ENCODE peak calls at places on chromosome 13, in seven cellular contexts. One of them, this sample, is unnamed.
A peak's percentile ranks its signal among the peaks of the same experiment; 100 is the strongest.

GRCh38 chr13:30119476-30119875 is 187.9 kb downstream of the KATNAL1 start:
- DNase-seq in sciatic nerve: no peak
- DNase-seq in transverse colon: peak; percentile 30
- DNase-seq in T47D: no peak
- DNase-seq in pons: no peak
- DNase-seq in stimulated activated naive CD4-positive, alpha-beta T cell: no peak
- DNase-seq in aorta: no peak
- DNase-seq in this sample: no peak

GRCh38 chr13:85040176-85040660 is 759.0 kb downstream of the SLITRK6 start:
- DNase-seq in aorta: no peak
- DNase-seq in pons: no peak
- DNase-seq in transverse colon: no peak
- DNase-seq in T47D: no peak
- DNase-seq in stimulated activated naive CD4-positive, alpha-beta T cell: no peak
- DNase-seq in sciatic nerve: no peak
- DNase-seq in this sample: no peak

GRCh38 chr13:99657848-99658265 is 156.6 kb downstream of the TM9SF2 start:
- DNase-seq in aorta: no peak
- DNase-seq in T47D: no peak
- DNase-seq in sciatic nerve: peak; percentile 67
- DNase-seq in pons: peak; percentile 29
- DNase-seq in transverse colon: no peak
- DNase-seq in stimulated activated naive CD4-positive, alpha-beta T cell: peak; percentile 50
- DNase-seq in this sample: no peak

GRCh38 chr13:46655727-46656180 is 102.8 kb downstream of the LRCH1 start:
- DNase-seq in aorta: no peak
- DNase-seq in stimulated activated naive CD4-positive, alpha-beta T cell: no peak
- DNase-seq in sciatic nerve: no peak
- DNase-seq in pons: no peak
- DNase-seq in transverse colon: no peak
- DNase-seq in T47D: no peak
- DNase-seq in this sample: no peak

GRCh38 chr13:42101821-42102580 is 53.6 kb downstream of the DGKH start:
- DNase-seq in aorta: no peak
- DNase-seq in pons: no peak
- DNase-seq in stimulated activated naive CD4-positive, alpha-beta T cell: no peak
- DNase-seq in transverse colon: no peak
- DNase-seq in T47D: no peak
- DNase-seq in sciatic nerve: no peak
- DNase-seq in this sample: no peak

GRCh38 chr13:111534646-111535461 is 214.4 kb downstream of the TEX29 start:
- DNase-seq in T47D: no peak
- DNase-seq in sciatic nerve: no peak
- DNase-seq in pons: no peak
- DNase-seq in transverse colon: no peak
- DNase-seq in aorta: no peak
- DNase-seq in stimulated activated naive CD4-positive, alpha-beta T cell: no peak
- DNase-seq in this sample: no peak

GRCh38 chr13:43107780-43108179 is 84.4 kb downstream of the DNAJC15 start:
- DNase-seq in T47D: no peak
- DNase-seq in aorta: no peak
- DNase-seq in sciatic nerve: no peak
- DNase-seq in stimulated activated naive CD4-positive, alpha-beta T cell: no peak
- DNase-seq in transverse colon: no peak
- DNase-seq in pons: no peak
- DNase-seq in this sample: no peak

GRCh38 chr13:75399168-75399878 is 82.6 kb downstream of the TBC1D4 start:
- DNase-seq in stimulated activated naive CD4-positive, alpha-beta T cell: no peak
- DNase-seq in pons: no peak
- DNase-seq in T47D: no peak
- DNase-seq in aorta: no peak
- DNase-seq in sciatic nerve: no peak
- DNase-seq in transverse colon: no peak
- DNase-seq in this sample: no peak

GRCh38 chr13:30907167-30907761 is 1.2 kb downstream of the MEDAG start:
- DNase-seq in pons: no peak
- DNase-seq in transverse colon: no peak
- DNase-seq in sciatic nerve: no peak
- DNase-seq in aorta: no peak
- DNase-seq in T47D: no peak
- DNase-seq in stimulated activated naive CD4-positive, alpha-beta T cell: no peak
- DNase-seq in this sample: no peak

GRCh38 chr13:62320129-62320724 is 904.6 kb upstream of the PCDH20 start:
- DNase-seq in T47D: peak; percentile 9
- DNase-seq in stimulated activated naive CD4-positive, alpha-beta T cell: no peak
- DNase-seq in aorta: no peak
- DNase-seq in transverse colon: no peak
- DNase-seq in pons: peak; percentile 79
- DNase-seq in sciatic nerve: no peak
- DNase-seq in this sample: no peak

GRCh38 chr13:97321101-97321500 is 99.0 kb downstream of the MBNL2 start:
- DNase-seq in T47D: no peak
- DNase-seq in stimulated activated naive CD4-positive, alpha-beta T cell: no peak
- DNase-seq in pons: no peak
- DNase-seq in sciatic nerve: no peak
- DNase-seq in aorta: no peak
- DNase-seq in transverse colon: no peak
- DNase-seq in this sample: no peak

GRCh38 chr13:29270536-29271045 is 324.9 kb downstream of the SLC7A1 start:
- DNase-seq in sciatic nerve: no peak
- DNase-seq in pons: no peak
- DNase-seq in aorta: no peak
- DNase-seq in stimulated activated naive CD4-positive, alpha-beta T cell: no peak
- DNase-seq in T47D: no peak
- DNase-seq in transverse colon: no peak
- DNase-seq in this sample: no peak

GRCh38 chr13:39516140-39516539 is 86.9 kb downstream of the LHFPL6 start:
- DNase-seq in stimulated activated naive CD4-positive, alpha-beta T cell: no peak
- DNase-seq in aorta: no peak
- DNase-seq in transverse colon: no peak
- DNase-seq in sciatic nerve: no peak
- DNase-seq in T47D: no peak
- DNase-seq in pons: peak; percentile 45
- DNase-seq in this sample: no peak

GRCh38 chr13:73220966-73221720 is 162.3 kb downstream of the KLF5 start:
- DNase-seq in transverse colon: peak; percentile 39
- DNase-seq in aorta: no peak
- DNase-seq in pons: no peak
- DNase-seq in stimulated activated naive CD4-positive, alpha-beta T cell: no peak
- DNase-seq in sciatic nerve: no peak
- DNase-seq in T47D: no peak
- DNase-seq in this sample: no peak

GRCh38 chr13:79222427-79223205 is 183.4 kb downstream of the RBM26 start:
- DNase-seq in transverse colon: no peak
- DNase-seq in T47D: no peak
- DNase-seq in sciatic nerve: no peak
- DNase-seq in pons: no peak
- DNase-seq in aorta: no peak
- DNase-seq in stimulated activated naive CD4-positive, alpha-beta T cell: no peak
- DNase-seq in this sample: no peak

GRCh38 chr13:94057618-94058017 is 421.9 kb downstream of the DCT start:
- DNase-seq in aorta: no peak
- DNase-seq in pons: no peak
- DNase-seq in stimulated activated naive CD4-positive, alpha-beta T cell: no peak
- DNase-seq in T47D: no peak
- DNase-seq in transverse colon: no peak
- DNase-seq in sciatic nerve: no peak
- DNase-seq in this sample: no peak